ENCODE peak calls at places on chromosomes 13 and 19, in five cellular contexts. L is pancreas, C is K562, O is tibial nerve, K is GM23248. U is an unnamed sample.
A peak's percentile ranks its signal among the peaks of the same experiment; 100 is the strongest.

GRCh38 chr19:41328818-41329220 is 18.8 kb downstream of the CCDC97 start:
- DNase-seq in L (no peak), C (no peak), O (no peak), K (no peak), U (no peak)

GRCh38 chr13:25729201-25729600 is 322.6 kb downstream of the SHISA2 start:
- DNase-seq in L (no peak), C (no peak), O (no peak), K (no peak), U (no peak)

GRCh38 chr13:47036291-47037008 is 139.6 kb upstream of the HTR2A start:
- DNase-seq in L (peak; percentile 19), C (no peak), O (no peak), K (no peak), U (no peak)

GRCh38 chr13:23563085-23563484 is 7.1 kb upstream of the TNFRSF19 start:
- DNase-seq in L (no peak), C (no peak), O (no peak), K (no peak), U (no peak)

GRCh38 chr19:55406869-55407624 is 541 bp downstream of the UBE2S start:
- DNase-seq in L (peak; percentile 29), C (peak; percentile 79), O (no peak), K (peak; percentile 81), U (no peak)

GRCh38 chr13:112888238-112889111 is 80.5 kb upstream of the MCF2L start:
- DNase-seq in L (no peak), C (peak; percentile 14), O (no peak), K (no peak), U (no peak)

GRCh38 chr19:14580623-14581237 is 2.2 kb upstream of the CLEC17A start:
- DNase-seq in L (no peak), C (peak; percentile 57), O (no peak), K (no peak), U (no peak)

GRCh38 chr13:27960362-27961226 is 8.5 kb downstream of the CDX2 start:
- DNase-seq in L (peak; percentile 86), C (peak; percentile 35), O (no peak), K (peak; percentile 55), U (no peak)

GRCh38 chr19:5456130-5456835 is 1.1 kb downstream of the ZNRF4 start:
- DNase-seq in L (no peak), C (no peak), O (no peak), K (no peak), U (no peak)

GRCh38 chr19:21856751-21857150 is 20.8 kb upstream of the ZNF43 start:
- DNase-seq in L (no peak), C (no peak), O (no peak), K (no peak), U (no peak)

GRCh38 chr13:44331446-44331845 is 42.2 kb upstream of the SERP2 start:
- DNase-seq in L (no peak), C (peak; percentile 8), O (no peak), K (no peak), U (no peak)

GRCh38 chr13:87042946-87043345 is 628.2 kb upstream of the SLITRK5 start:
- DNase-seq in L (no peak), C (no peak), O (no peak), K (peak; percentile 57), U (no peak)

GRCh38 chr19:13103961-13104847 is 1.5 kb upstream of the LYL1 start:
- DNase-seq in L (no peak), C (peak; percentile 71), O (no peak), K (peak; percentile 52), U (peak; percentile 61)

GRCh38 chr19:15098505-15098904 is 8.7 kb upstream of the SYDE1 start:
- DNase-seq in L (no peak), C (no peak), O (no peak), K (no peak), U (no peak)

GRCh38 chr19:39126593-39127187 is 1.1 kb downstream of the PAK4 start:
- DNase-seq in L (peak; percentile 89), C (no peak), O (no peak), K (peak; percentile 72), U (no peak)

GRCh38 chr13:110327036-110327790 is 20.1 kb downstream of the COL4A2 start:
- DNase-seq in L (peak; percentile 40), C (no peak), O (no peak), K (peak; percentile 57), U (no peak)

GRCh38 chr13:112880976-112881540 is 88.0 kb upstream of the MCF2L start:
- DNase-seq in L (no peak), C (no peak), O (no peak), K (no peak), U (no peak)

GRCh38 chr13:44768233-44768632 is 192.1 kb upstream of the TSC22D1 start:
- DNase-seq in L (no peak), C (no peak), O (no peak), K (no peak), U (no peak)

GRCh38 chr19:14632286-14632685 is 42.4 kb downstream of the ADGRE3 start:
- DNase-seq in L (no peak), C (peak; percentile 91), O (no peak), K (peak; percentile 13), U (no peak)

GRCh38 chr19:38394488-38394887 is 6.0 kb downstream of the SPRED3 start:
- DNase-seq in L (no peak), C (no peak), O (no peak), K (peak; percentile 37), U (peak; percentile 50)

DNA sequence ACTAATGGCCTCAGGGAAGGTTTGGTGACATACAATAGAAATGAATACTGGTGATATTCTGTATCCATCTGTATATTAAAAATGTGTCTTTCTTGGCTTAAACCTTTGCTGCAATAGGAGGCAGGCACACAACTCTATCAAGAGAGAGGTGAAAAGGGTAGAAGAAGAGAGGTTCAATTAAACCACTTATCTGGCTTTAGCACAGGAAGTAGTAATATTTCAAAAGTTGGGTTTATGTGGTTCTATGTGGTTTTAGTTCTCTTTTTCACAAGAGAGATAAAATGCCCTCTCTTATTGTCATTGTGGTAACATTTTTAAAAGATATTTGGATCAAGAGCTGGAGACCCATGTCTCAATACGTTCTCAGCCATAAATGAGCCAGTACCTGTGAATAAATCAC is 146.2 kb upstream of the FNDC3A start:
- DNase-seq in L (no peak), C (no peak), O (no peak), K (no peak), U (no peak)
- H3K27ac ChIP-seq in L (no peak overlapping the region), C (no peak overlapping the region), O (no peak overlapping the region), K (no peak overlapping the region), U (no peak overlapping the region)

DNA sequence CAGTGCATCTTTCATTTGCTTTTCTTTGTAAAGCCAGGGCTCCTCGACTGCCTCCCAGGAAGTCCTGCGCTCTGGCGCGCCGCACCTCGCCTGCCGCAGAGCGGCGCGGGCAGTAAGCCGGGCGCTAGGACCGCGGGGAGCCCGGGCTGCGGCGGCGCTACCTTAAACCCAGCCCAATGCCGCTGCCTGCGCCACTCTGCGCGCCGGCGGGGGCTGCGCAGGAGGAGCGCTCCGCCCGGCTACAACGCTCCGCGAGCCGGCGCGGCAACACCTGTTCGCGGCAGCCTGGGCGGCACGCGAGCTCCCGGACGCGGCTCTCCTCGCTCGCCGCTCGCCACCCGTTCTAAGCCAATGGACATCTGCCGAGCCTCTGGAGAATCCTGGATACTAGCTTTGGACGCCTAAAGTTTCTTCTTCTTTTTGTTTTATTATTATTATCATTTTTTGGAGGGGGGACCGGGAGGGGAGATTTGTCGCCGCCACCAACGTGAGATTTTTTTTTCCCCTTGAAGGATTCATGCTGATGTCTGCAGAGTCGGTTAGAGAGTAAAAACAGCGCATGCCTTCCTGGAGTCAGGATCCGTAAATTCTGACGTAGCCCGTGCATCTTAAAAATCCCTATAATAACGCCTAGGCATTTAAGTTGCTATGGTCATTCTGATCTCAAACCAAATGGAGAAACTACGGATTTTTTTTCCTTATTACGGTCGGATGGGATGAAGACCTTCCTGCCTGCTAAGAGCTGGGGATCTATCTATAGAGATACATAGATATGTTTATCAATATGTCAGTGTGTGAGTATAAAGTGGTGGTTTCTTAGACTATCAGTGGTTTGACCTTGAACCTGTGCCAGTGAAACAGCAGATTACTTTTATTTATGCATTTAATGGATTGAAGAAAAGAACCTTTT is at the start of gene FGF9:
- DNase-seq in L (peak; percentile 82), C (peak; percentile 76), O (no peak), K (peak; percentile 80), U (peak; percentile 80)
- H3K27me3 ChIP-seq in L (no peaks in the 10 kb centered on the region), C (peaks cover 29% of the 10 kb centered on the region), O (peaks cover 61% of the 10 kb centered on the region), K (peaks cover 57% of the 10 kb centered on the region), U (peaks cover 22% of the 10 kb centered on the region)

GRCh38 chr19:50501186-50501567 is 9.8 kb downstream of the JOSD2 start:
- DNase-seq in L (no peak), C (no peak), O (no peak), K (no peak), U (no peak)

GRCh38 chr19:50501568-50502475 is 9.2 kb downstream of the JOSD2 start:
- DNase-seq in L (no peak), C (no peak), O (no peak), K (no peak), U (no peak)

GRCh38 chr19:50500753-50501151 is 10.2 kb downstream of the JOSD2 start:
- DNase-seq in L (no peak), C (no peak), O (no peak), K (no peak), U (no peak)

GRCh38 chr19:50498219-50499056 is 12.6 kb downstream of the JOSD2 start:
- DNase-seq in L (no peak), C (no peak), O (no peak), K (no peak), U (no peak)

DNA sequence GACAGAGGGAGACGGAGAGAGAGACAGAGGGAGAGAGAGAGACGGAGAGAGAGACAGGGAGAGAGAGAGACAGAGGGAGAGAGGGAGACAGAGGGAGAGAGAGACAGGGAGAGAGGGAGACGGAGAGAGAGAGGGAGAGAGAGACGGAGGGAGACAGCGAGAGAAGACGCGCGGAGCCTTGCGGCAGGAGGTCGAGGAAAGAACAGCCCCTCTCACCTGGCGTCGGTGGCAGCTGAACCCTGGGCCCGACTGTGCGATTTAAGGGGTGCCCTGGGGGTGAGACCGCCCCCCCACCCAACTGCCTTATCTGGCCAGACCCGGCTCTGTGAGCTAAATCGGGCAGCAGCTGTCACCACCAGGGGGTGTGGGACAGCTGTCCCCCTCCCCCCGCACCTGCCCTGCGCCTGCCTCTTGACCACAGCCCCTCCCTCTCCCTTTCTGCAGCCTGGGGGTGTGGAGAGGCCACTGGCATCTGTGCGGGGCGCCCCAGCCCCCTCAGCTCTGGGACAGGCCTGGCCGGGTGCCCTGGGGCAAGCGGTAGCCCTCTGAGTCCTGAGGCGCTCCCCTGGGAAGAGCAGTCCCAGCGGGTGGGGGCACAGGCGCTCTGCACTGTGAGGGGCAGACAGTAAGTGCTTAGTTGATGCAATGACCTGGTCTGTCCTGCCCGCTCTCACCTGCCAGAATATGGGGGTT is 10.8 kb downstream of the JOSD2 start:
- DNase-seq in L (no peak), C (peak; percentile 86), O (no peak), K (peak; percentile 19), U (no peak)
- H3K27ac ChIP-seq in L (no peak overlapping the region), C (no peak overlapping the region), O (no peak overlapping the region), K (no peak overlapping the region), U (no peak overlapping the region)

GRCh38 chr13:98707309-98707999 is 45.0 kb downstream of the SLC15A1 start:
- DNase-seq in L (no peak), C (no peak), O (no peak), K (no peak), U (no peak)
- H3K27me3 ChIP-seq in L (no peaks in the 10 kb centered on the region), C (peaks cover 7% of the 10 kb centered on the region), O (no peaks in the 10 kb centered on the region), K (peaks cover 29% of the 10 kb centered on the region), U (peaks cover 2% of the 10 kb centered on the region)

GRCh38 chr19:6802336-6803035 is 30.0 kb downstream of the VAV1 start:
- DNase-seq in L (no peak), C (no peak), O (no peak), K (no peak), U (peak; percentile 45)
- H3K27ac ChIP-seq in L (no peak overlapping the region), C (peak overlapping the region; percentile 69), O (peak overlapping the region; percentile 50), K (no peak overlapping the region), U (peak overlapping the region; percentile 60)

U was measured in CD4-positive, alpha-beta T cell.